ENCODE peak calls at places on chromosome 1, in four cellular contexts. D is mesendoderm; P is cardiac muscle cell; W is CD4-positive, CD25-positive, alpha-beta regulatory T cell. F is an unnamed sample.

GRCh38 chr1:113396585-113396984 is 6.3 kb downstream of the MAGI3 start:
- DNase-seq in D (peak; percentile 47), P (no peak), W (no peak), F (peak; percentile 72)

GRCh38 chr1:184056921-184057496 is 5.5 kb downstream of the TSEN15 start:
- DNase-seq in P (peak; percentile 55), D (peak; percentile 84), W (no peak), F (peak; percentile 29)

GRCh38 chr1:203751051-203751450 is 13.9 kb upstream of the LAX1 start:
- DNase-seq in D (no peak), W (no peak), P (no peak), F (no peak)

GRCh38 chr1:182789138-182790076 is at the start of gene NPL:
- DNase-seq in P (peak; percentile 83), D (peak; percentile 79), W (peak; percentile 87), F (no peak)

GRCh38 chr1:65108025-65108692 is 39.8 kb upstream of the AK4 start:
- DNase-seq in D (no peak), P (no peak), W (no peak), F (no peak)

GRCh38 chr1:11473635-11474034 is 5.3 kb upstream of the DISP3 start:
- DNase-seq in D (peak; percentile 66), W (no peak), P (peak; percentile 87), F (no peak)

GRCh38 chr1:147389532-147390184 is 147.2 kb downstream of the CHD1L start:
- DNase-seq in D (peak; percentile 76), P (peak; percentile 59), W (peak; percentile 21), F (peak; percentile 2)

GRCh38 chr1:88655685-88656299 is 28.3 kb upstream of the PKN2 start:
- DNase-seq in P (peak; percentile 40), D (no peak), W (peak; percentile 46), F (no peak)

GRCh38 chr1:17207966-17208418 is 3.1 kb downstream of the PADI1 start:
- DNase-seq in W (no peak), D (peak; percentile 89), P (no peak), F (no peak)

GRCh38 chr1:111904478-111905218 is 84.8 kb downstream of the KCND3 start:
- DNase-seq in W (no peak), P (peak; percentile 59), D (peak; percentile 60), F (no peak)

GRCh38 chr1:208479435-208479834 is 235.3 kb upstream of the PLXNA2 start:
- DNase-seq in W (no peak), P (no peak), D (no peak), F (no peak)
- H3K4me3 ChIP-seq in W (no peak overlapping the region), P (no peak overlapping the region), D (no peak overlapping the region), F (no peak overlapping the region)

DNA sequence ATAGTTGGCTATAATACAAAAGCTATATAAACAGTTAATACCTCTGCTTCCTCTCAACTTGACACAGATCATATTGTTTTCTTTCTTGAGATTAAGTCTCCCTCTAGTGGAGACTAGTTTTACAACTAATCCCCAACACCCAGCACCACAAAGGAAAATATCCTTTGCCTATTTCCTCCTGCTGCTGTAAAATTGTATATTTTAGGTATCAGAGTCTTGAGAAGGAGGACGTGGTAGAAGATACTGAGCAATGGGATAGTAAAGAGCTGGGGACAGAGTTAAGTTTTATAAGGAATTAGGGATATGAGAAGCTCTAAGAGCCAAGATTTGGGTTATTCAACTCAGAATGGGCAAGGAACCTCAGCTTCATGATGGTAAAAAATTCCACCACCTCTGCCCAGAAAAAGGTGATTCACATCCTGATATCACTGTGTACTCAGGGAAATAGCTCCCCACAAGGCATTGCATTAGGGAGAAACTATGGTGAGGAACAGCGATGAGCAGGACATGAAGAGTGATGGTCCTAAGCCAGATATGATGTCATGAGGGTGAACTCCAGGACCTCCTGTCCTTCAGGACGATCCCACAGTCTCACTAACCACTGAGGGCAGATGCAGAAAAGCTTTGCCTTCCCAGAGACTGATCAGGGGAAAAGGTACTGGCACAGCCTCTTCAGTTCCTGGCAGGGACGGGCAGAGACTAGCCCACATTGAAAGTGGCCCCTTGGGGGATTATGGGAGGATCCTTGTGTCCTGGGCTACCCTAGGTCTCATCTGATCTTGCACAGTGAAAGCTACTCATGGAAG is 14.7 kb upstream of the CFAP126 start:
- DNase-seq in P (peak; percentile 65), D (peak; percentile 63), W (peak; percentile 59), F (peak; percentile 37)
- H3K4me3 ChIP-seq in P (no peak overlapping the region), D (no peak overlapping the region), W (no peak overlapping the region), F (no peak overlapping the region)

GRCh38 chr1:38559180-38559874 is 300.2 kb downstream of the RRAGC start:
- DNase-seq in D (no peak), W (peak; percentile 89), P (no peak), F (no peak)
- H3K4me3 ChIP-seq in D (peak overlapping the region; percentile 10), W (peak overlapping the region; percentile 76), P (no peak overlapping the region), F (no peak overlapping the region)

DNA sequence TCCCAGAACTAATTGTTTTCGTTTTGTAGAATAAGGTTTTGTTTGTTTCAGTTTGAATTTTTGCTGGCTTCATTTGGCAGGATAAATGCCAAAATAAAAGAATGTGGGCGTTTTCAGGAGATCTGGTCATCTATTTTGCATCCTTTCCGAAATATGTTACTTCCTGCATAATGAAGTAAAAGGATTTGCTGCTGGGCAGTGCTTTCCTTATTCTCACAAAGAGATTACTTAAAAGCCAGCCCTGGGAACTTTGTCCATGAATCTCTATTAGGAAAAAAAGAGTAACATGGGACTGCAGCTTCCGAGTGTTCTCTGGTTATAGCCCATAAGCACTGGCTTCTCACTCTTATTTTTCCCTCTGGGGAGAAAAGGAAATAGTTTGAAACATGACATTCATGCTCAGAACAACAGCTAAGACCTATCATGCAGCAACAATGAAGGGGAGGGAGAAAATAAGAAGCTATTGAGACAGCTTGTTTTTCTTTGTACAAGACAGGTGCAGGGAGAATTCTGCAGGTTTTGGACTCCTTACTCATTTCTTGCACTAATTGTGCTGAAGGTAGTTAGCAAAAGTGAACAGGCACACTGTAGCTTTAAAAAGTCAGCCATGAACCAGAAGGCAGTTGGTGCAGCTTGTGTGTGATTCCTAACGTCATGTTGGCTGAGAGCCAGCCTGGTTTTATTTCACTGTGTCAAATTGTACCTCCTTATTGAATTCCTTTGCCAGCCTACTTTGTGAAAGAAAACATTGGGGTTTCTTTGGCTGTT is at the start of gene SAMD13:
- DNase-seq in D (no peak), W (peak; percentile 37), P (peak; percentile 76), F (peak; percentile 49)
- H3K4me3 ChIP-seq in D (no peak within 1 kb of the TSS), W (peak within 1 kb of the TSS; percentile 17), P (peak within 1 kb of the TSS; percentile 22), F (peak within 1 kb of the TSS; percentile 53)

GRCh38 chr1:77539510-77540142 is 142.8 kb downstream of the ZZZ3 start:
- DNase-seq in P (no peak), W (no peak), D (peak; percentile 23), F (peak; percentile 45)

GRCh38 chr1:77538956-77539509 is 143.4 kb downstream of the ZZZ3 start:
- DNase-seq in P (no peak), W (no peak), D (no peak), F (peak; percentile 92)

GRCh38 chr1:77541162-77541545 is 141.3 kb downstream of the ZZZ3 start:
- DNase-seq in D (no peak), W (no peak), P (no peak), F (no peak)

GRCh38 chr1:77542784-77543183 is 139.7 kb downstream of the ZZZ3 start:
- DNase-seq in D (no peak), W (no peak), P (no peak), F (no peak)

GRCh38 chr1:77540501-77541161 is 141.8 kb downstream of the ZZZ3 start:
- DNase-seq in P (no peak), D (no peak), W (no peak), F (no peak)
- H3K4me3 ChIP-seq in P (no peak overlapping the region), D (no peak overlapping the region), W (no peak overlapping the region), F (no peak overlapping the region)

DNA sequence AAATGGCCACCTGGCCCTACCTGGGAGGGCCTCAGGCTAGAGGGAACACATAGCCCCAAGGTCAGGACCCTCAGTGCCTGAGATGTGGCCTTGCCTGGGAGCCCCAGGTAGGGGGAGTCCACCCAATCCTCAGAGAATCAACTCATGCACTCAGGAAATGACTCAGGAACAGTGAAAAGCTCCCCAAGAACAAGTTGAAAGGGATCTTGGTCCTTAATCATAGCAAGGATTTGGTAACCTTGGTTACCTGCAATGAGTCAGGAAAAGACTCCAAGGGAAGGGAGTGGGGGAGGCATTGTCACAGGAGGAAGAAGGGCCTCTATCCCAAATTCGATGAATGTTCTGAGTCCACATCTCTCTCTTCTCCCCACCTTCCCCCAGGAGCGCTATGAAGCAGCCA is 17.0 kb downstream of the MAP7D1 start:
- DNase-seq in P (no peak), D (no peak), W (no peak), F (no peak)
- H3K4me3 ChIP-seq in P (no peak overlapping the region), D (no peak overlapping the region), W (no peak overlapping the region), F (no peak overlapping the region)

DNA sequence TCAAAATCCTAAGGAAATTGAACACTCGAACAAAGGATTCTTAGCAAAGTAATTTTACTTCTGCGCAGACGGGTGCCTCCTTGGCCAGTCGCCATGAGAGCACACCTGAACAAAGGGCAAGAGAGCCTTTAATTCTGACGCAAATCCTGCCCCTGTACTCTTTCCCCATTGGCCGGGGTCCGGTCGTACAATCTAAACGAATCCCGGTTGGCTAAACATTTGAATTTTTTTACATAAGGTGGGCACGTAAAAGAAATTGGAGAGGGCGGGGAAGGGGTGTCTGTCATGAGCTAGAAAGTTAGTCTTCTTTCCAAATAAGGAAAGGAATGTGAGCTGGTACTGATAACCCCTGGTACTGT is 8.2 kb upstream of the IL22RA1 start:
- DNase-seq in P (peak; percentile 95), W (peak; percentile 2), D (peak; percentile 98), F (no peak)
- H3K4me3 ChIP-seq in P (no peak overlapping the region), W (no peak overlapping the region), D (no peak overlapping the region), F (no peak overlapping the region)

DNA sequence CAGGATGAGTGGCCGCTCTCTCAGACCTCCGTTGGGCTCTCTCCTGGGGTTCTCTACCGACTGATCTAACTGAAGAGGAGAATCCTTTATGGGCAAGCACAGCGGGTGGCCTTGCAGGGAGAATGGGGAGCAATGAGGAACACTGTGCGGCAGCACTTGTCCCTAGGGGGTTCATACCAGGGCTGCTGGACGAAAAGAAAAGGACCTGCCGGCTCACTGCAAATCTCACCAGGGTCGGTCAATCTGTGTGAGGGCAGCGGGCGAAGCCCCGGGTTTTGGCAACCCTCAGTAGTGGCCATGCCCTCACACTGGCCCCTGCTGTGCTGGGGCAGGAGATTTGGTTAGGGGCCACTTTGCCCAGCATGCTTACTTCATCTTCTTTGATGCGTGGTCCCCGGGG is 5.8 kb downstream of the LHX9 start:
- DNase-seq in P (no peak), D (no peak), W (no peak), F (no peak)
- H3K4me3 ChIP-seq in P (no peak overlapping the region), D (no peak overlapping the region), W (no peak overlapping the region), F (no peak overlapping the region)

GRCh38 chr1:51756290-51756689 is 122.2 kb downstream of the NRDC start:
- DNase-seq in P (no peak), W (no peak), D (no peak), F (no peak)

GRCh38 chr1:51760872-51761271 is 117.7 kb downstream of the NRDC start:
- DNase-seq in W (no peak), D (no peak), P (no peak), F (no peak)

GRCh38 chr1:51755437-51755836 is 123.1 kb downstream of the NRDC start:
- DNase-seq in W (no peak), D (no peak), P (no peak), F (no peak)

GRCh38 chr1:51754666-51755065 is 123.9 kb downstream of the NRDC start:
- DNase-seq in W (no peak), P (no peak), D (no peak), F (no peak)

DNA sequence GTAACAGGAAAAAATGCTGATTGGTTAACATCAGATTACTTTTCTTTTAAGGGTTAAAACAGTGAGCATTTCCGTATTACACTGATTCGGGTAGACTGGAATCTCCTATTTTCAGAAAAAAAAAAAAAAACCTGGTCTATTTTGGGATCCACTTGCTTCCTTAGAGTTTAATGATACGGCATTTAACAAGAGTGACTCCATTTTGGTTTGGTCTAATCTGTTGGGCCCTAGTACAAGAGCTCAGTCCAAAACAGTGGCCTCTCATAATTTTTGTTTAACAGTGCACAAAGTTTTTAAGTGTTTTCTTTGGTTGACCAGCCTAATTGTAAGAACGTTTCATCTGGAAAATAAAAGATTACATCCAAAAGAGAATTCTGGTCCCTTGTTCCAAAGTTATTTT is 120.2 kb downstream of the NRDC start:
- DNase-seq in P (no peak), D (no peak), W (no peak), F (no peak)
- H3K4me3 ChIP-seq in P (no peak overlapping the region), D (no peak overlapping the region), W (no peak overlapping the region), F (no peak overlapping the region)

F was measured in epithelial cell of proximal tubule.